ENCODE peak calls at places on chromosome 7, in five cellular contexts. R, S, N, D and A are unnamed samples.

GRCh38 chr7:69787736-69788431 is 189.6 kb downstream of the AUTS2 start:
- DNase-seq in R (no peak), N (no peak), S (no peak), D (no peak), A (no peak)

GRCh38 chr7:22992874-22993840 is 20.8 kb downstream of the HYCC1 start:
- DNase-seq in D (no peak), R (no peak), S (no peak), N (no peak), A (no peak)

GRCh38 chr7:149599636-149600206 is 102.1 kb upstream of the ZNF746 start:
- DNase-seq in N (no peak), R (no peak), D (no peak), S (no peak), A (no peak)

GRCh38 chr7:43300121-43300520 is 187.7 kb downstream of the HECW1 start:
- DNase-seq in D (no peak), S (no peak), N (no peak), R (no peak), A (no peak)

GRCh38 chr7:36961097-36961496 is 236.8 kb upstream of the AOAH start:
- DNase-seq in D (no peak), S (no peak), N (no peak), R (no peak), A (no peak)

GRCh38 chr7:92674379-92674778 is 84.2 kb upstream of the FAM133B start:
- DNase-seq in N (no peak), S (no peak), D (no peak), R (no peak), A (no peak)

GRCh38 chr7:16648551-16648950 is 2.6 kb downstream of the BZW2 start:
- DNase-seq in D (no peak), R (no peak), S (no peak), N (no peak), A (no peak)

GRCh38 chr7:123397746-123398145 is 136.6 kb downstream of the IQUB start:
- DNase-seq in S (no peak), N (no peak), R (no peak), D (no peak), A (no peak)

GRCh38 chr7:156222151-156222550 is 409.9 kb upstream of the SHH start:
- DNase-seq in S (no peak), D (no peak), N (no peak), R (no peak), A (no peak)

GRCh38 chr7:102833343-102833742 is 79.5 kb upstream of the LRRC17 start:
- DNase-seq in N (no peak), D (no peak), S (no peak), R (no peak), A (no peak)

GRCh38 chr7:96331233-96331632 is 9.3 kb upstream of the SLC25A13 start:
- DNase-seq in D (no peak), N (no peak), R (no peak), S (no peak), A (no peak)

GRCh38 chr7:13903997-13904396 is 85.5 kb downstream of the ETV1 start:
- DNase-seq in D (no peak), S (no peak), R (no peak), N (no peak), A (no peak)

GRCh38 chr7:32502656-32503189 is 7.4 kb downstream of the AVL9 start:
- DNase-seq in N (no peak), D (no peak), R (no peak), S (no peak), A (no peak)

GRCh38 chr7:1144269-1144771 is 15.7 kb downstream of the ZFAND2A start:
- DNase-seq in R (peak; percentile 71), N (no peak), D (no peak), S (peak; percentile 34), A (no peak)

GRCh38 chr7:95001258-95001657 is 93.9 kb downstream of the PPP1R9A start:
- DNase-seq in D (no peak), R (no peak), S (no peak), N (no peak), A (no peak)

GRCh38 chr7:40105879-40106473 is 28.4 kb downstream of the MPLKIP start:
- DNase-seq in R (no peak), N (no peak), S (no peak), D (no peak), A (no peak)

GRCh38 chr7:99308461-99309074 is 17.1 kb upstream of the ARPC1A start:
- DNase-seq in S (no peak), R (peak; percentile 23), D (no peak), N (no peak), A (no peak)

GRCh38 chr7:1404881-1405548 is 54.3 kb downstream of the MICALL2 start:
- DNase-seq in D (no peak), R (no peak), N (no peak), S (no peak), A (no peak)

GRCh38 chr7:120949393-120949799 is 1.2 kb upstream of the ING3 start:
- DNase-seq in R (no peak), D (no peak), N (no peak), S (no peak), A (no peak)

GRCh38 chr7:101816499-101817030 is 861 bp upstream of the CUX1 start:
- DNase-seq in N (no peak), R (peak; percentile 90), S (peak; percentile 30), D (no peak), A (peak; percentile 64)

GRCh38 chr7:39515556-39516228 is 50.5 kb upstream of the YAE1 start:
- DNase-seq in N (no peak), D (no peak), S (no peak), R (no peak), A (no peak)

GRCh38 chr7:111531993-111532392 is 30.3 kb downstream of the IMMP2L start:
- DNase-seq in N (no peak), S (no peak), D (no peak), R (no peak), A (no peak)

GRCh38 chr7:136061433-136061832 is 84.3 kb upstream of the MTPN start:
- DNase-seq in N (no peak), S (no peak), R (no peak), D (no peak), A (no peak)

GRCh38 chr7:99379043-99379577 is 4.6 kb downstream of the ARPC1B start:
- DNase-seq in D (no peak), S (no peak), N (no peak), R (peak; percentile 83), A (peak; percentile 61)

GRCh38 chr7:151665363-151665762 is 145.7 kb upstream of the RHEB start:
- DNase-seq in S (no peak), N (no peak), R (no peak), D (no peak), A (peak; percentile 21)

GRCh38 chr7:68980011-68980410 is 618.3 kb upstream of the AUTS2 start:
- DNase-seq in N (no peak), S (no peak), R (no peak), D (no peak), A (no peak)

GRCh38 chr7:16299853-16300252 is 121.5 kb downstream of the CRPPA start:
- DNase-seq in N (no peak), S (no peak), D (no peak), R (no peak), A (no peak)

GRCh38 chr7:100681491-100682227 is 8.1 kb downstream of the GNB2 start:
- DNase-seq in N (no peak), S (no peak), R (peak; percentile 77), D (no peak), A (peak; percentile 6)

GRCh38 chr7:157813741-157814661 is 477.2 kb downstream of the DNAJB6 start:
- DNase-seq in N (no peak), D (no peak), R (peak; percentile 68), S (no peak), A (no peak)

GRCh38 chr7:76354516-76354915 is 4.3 kb downstream of the YWHAG start:
- DNase-seq in R (no peak), S (no peak), D (no peak), N (no peak), A (no peak)

GRCh38 chr7:76353744-76354143 is 5.0 kb downstream of the YWHAG start:
- DNase-seq in D (no peak), R (no peak), S (no peak), N (no peak), A (no peak)

GRCh38 chr7:76351372-76351771 is 7.4 kb downstream of the YWHAG start:
- DNase-seq in R (no peak), S (no peak), D (no peak), N (no peak), A (no peak)

GRCh38 chr7:76349313-76349885 is 9.4 kb downstream of the YWHAG start:
- DNase-seq in R (no peak), N (no peak), S (no peak), D (no peak), A (no peak)

GRCh38 chr7:76352193-76352592 is 6.6 kb downstream of the YWHAG start:
- DNase-seq in N (no peak), D (no peak), R (no peak), S (no peak), A (no peak)
- TF ChIP-seq POLR2AphosphoS5 in N (peak; percentile 40), D (no peak), R (no peak), S (no peak), A (no peak)

GRCh38 chr7:50310361-50310760 is 5.8 kb downstream of the IKZF1 start:
- DNase-seq in D (no peak), R (no peak), N (no peak), S (no peak), A (no peak)
- H3K4me1 ChIP-seq in D (no peaks in the 10 kb centered on the region), R (peaks cover 11% of the 10 kb centered on the region), N (peaks cover 17% of the 10 kb centered on the region), S (no peaks in the 10 kb centered on the region), A (no peaks in the 10 kb centered on the region)

GRCh38 chr7:3588341-3588740 is 287.3 kb downstream of the SDK1 start:
- DNase-seq in D (no peak), N (no peak), R (no peak), S (no peak), A (no peak)

GRCh38 chr7:3591150-3591549 is 290.1 kb downstream of the SDK1 start:
- DNase-seq in R (no peak), S (no peak), D (no peak), N (no peak), A (no peak)

GRCh38 chr7:3589756-3590155 is 288.7 kb downstream of the SDK1 start:
- DNase-seq in S (no peak), R (no peak), N (no peak), D (no peak), A (no peak)

GRCh38 chr7:3591944-3592343 is 290.9 kb downstream of the SDK1 start:
- DNase-seq in N (no peak), D (no peak), R (no peak), S (no peak), A (no peak)

DNA sequence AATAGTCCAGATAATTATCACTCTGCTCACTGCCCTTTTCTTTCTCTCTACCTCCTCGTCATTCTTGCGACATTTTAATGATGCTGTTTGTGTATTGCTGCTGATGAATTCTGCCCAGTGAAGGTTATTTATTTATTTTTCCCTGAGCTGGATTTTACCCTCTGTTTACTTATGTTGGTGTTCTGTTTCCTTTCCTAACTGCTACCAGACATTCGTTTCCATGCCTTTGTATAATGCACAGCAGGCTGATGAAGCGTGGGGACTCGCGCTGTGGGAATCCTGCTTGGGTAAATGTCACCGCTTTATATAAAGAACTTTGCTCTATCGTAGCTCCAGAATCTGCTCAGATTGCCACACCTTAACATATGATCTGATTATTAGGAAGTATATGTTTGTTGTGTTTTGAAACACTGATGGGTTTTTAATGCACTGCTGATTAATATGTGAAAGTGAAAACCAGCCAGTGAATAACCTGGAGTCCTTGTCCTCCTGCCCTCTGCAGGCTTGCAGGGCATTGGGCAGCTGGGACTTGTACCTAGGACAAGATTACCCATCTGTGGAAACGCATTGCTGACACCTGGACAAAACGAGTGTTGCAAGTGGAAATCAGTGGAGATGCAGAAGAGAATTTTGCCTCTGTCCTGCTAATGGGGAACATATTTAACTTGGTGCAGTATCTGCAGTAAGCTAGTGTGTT is 291.5 kb downstream of the SDK1 start:
- DNase-seq in D (no peak), R (no peak), N (no peak), S (no peak), A (no peak)
- TF ChIP-seq CTCF in D (no peak), R (no peak), N (no peak), S (no peak), A (peak; percentile 21)

GRCh38 chr7:29749701-29750321 is 56.5 kb upstream of the WIPF3 start:
- DNase-seq in R (no peak), D (no peak), N (no peak), S (no peak), A (no peak)
- TF ChIP-seq POLR2AphosphoS5 in R (no peak), D (no peak), N (no peak), S (no peak), A (no peak)